ENCODE peak calls at places on chromosomes 11 and 22, in seven cellular contexts. One of them, this sample, is unnamed.

GRCh38 chr11:77547863-77548551 is 41.7 kb upstream of the AQP11 start:
- DNase-seq in H1: no peak
- DNase-seq in NCI-H510A: peak
- DNase-seq in stomach: no peak
- DNase-seq in IMR-90: peak
- DNase-seq in progenitor cell of endocrine pancreas: no peak
- DNase-seq in HCEC 1CT: peak
- DNase-seq in this sample: peak

GRCh38 chr11:2649848-2650247 is 49.9 kb downstream of the KCNQ1OT1 start:
- DNase-seq in IMR-90: no peak
- DNase-seq in NCI-H510A: no peak
- DNase-seq in H1: no peak
- DNase-seq in HCEC 1CT: no peak
- DNase-seq in progenitor cell of endocrine pancreas: no peak
- DNase-seq in stomach: no peak
- DNase-seq in this sample: no peak

GRCh38 chr11:70159612-70160570 is 43.2 kb upstream of the FADD start:
- DNase-seq in NCI-H510A: no peak
- DNase-seq in stomach: peak
- DNase-seq in IMR-90: peak
- DNase-seq in H1: no peak
- DNase-seq in progenitor cell of endocrine pancreas: no peak
- DNase-seq in HCEC 1CT: no peak
- DNase-seq in this sample: no peak

GRCh38 chr11:33542921-33543320 is 157.7 kb downstream of the C11orf91 start:
- DNase-seq in progenitor cell of endocrine pancreas: peak
- DNase-seq in NCI-H510A: no peak
- DNase-seq in H1: peak
- DNase-seq in HCEC 1CT: peak
- DNase-seq in stomach: peak
- DNase-seq in IMR-90: peak
- DNase-seq in this sample: no peak

GRCh38 chr11:94396282-94396681 is 4.9 kb downstream of the GPR83 start:
- DNase-seq in stomach: no peak
- DNase-seq in NCI-H510A: no peak
- DNase-seq in HCEC 1CT: no peak
- DNase-seq in progenitor cell of endocrine pancreas: no peak
- DNase-seq in H1: no peak
- DNase-seq in IMR-90: no peak
- DNase-seq in this sample: no peak

GRCh38 chr11:92423635-92424034 is 199.0 kb downstream of the FAT3 start:
- DNase-seq in stomach: no peak
- DNase-seq in H1: no peak
- DNase-seq in IMR-90: no peak
- DNase-seq in NCI-H510A: no peak
- DNase-seq in progenitor cell of endocrine pancreas: no peak
- DNase-seq in HCEC 1CT: no peak
- DNase-seq in this sample: no peak

GRCh38 chr22:40567626-40568328 is 68.7 kb downstream of the MRTFA start:
- DNase-seq in H1: no peak
- DNase-seq in IMR-90: no peak
- DNase-seq in NCI-H510A: no peak
- DNase-seq in progenitor cell of endocrine pancreas: no peak
- DNase-seq in HCEC 1CT: no peak
- DNase-seq in stomach: no peak
- DNase-seq in this sample: no peak

GRCh38 chr11:57504511-57504910 is 11.0 kb downstream of the SLC43A1 start:
- DNase-seq in H1: no peak
- DNase-seq in HCEC 1CT: no peak
- DNase-seq in stomach: no peak
- DNase-seq in IMR-90: no peak
- DNase-seq in NCI-H510A: no peak
- DNase-seq in progenitor cell of endocrine pancreas: no peak
- DNase-seq in this sample: no peak

GRCh38 chr11:65183201-65183891 is 1.6 kb downstream of the CAPN1 start:
- DNase-seq in H1: no peak
- DNase-seq in HCEC 1CT: no peak
- DNase-seq in stomach: no peak
- DNase-seq in IMR-90: no peak
- DNase-seq in progenitor cell of endocrine pancreas: no peak
- DNase-seq in NCI-H510A: no peak
- DNase-seq in this sample: no peak

GRCh38 chr11:20337526-20338154 is 25.9 kb upstream of the HTATIP2 start:
- DNase-seq in H1: peak
- DNase-seq in stomach: no peak
- DNase-seq in HCEC 1CT: peak
- DNase-seq in progenitor cell of endocrine pancreas: no peak
- DNase-seq in NCI-H510A: peak
- DNase-seq in IMR-90: peak
- DNase-seq in this sample: no peak

GRCh38 chr11:31903225-31904074 is 92.3 kb upstream of the PAX6 start:
- DNase-seq in IMR-90: no peak
- DNase-seq in progenitor cell of endocrine pancreas: no peak
- DNase-seq in HCEC 1CT: no peak
- DNase-seq in H1: no peak
- DNase-seq in stomach: no peak
- DNase-seq in NCI-H510A: no peak
- DNase-seq in this sample: no peak

GRCh38 chr11:69919659-69920499 is 100.7 kb upstream of the FGF3 start:
- DNase-seq in IMR-90: no peak
- DNase-seq in progenitor cell of endocrine pancreas: no peak
- DNase-seq in stomach: no peak
- DNase-seq in H1: peak
- DNase-seq in NCI-H510A: no peak
- DNase-seq in HCEC 1CT: no peak
- DNase-seq in this sample: no peak

GRCh38 chr11:118406599-118407166 is 5.3 kb downstream of the ATP5MG start:
- DNase-seq in stomach: no peak
- DNase-seq in progenitor cell of endocrine pancreas: no peak
- DNase-seq in HCEC 1CT: no peak
- DNase-seq in IMR-90: peak
- DNase-seq in NCI-H510A: no peak
- DNase-seq in H1: no peak
- DNase-seq in this sample: no peak

GRCh38 chr11:128901655-128902514 is 10.7 kb downstream of the KCNJ5 start:
- DNase-seq in stomach: no peak
- DNase-seq in NCI-H510A: no peak
- DNase-seq in H1: peak
- DNase-seq in progenitor cell of endocrine pancreas: no peak
- DNase-seq in HCEC 1CT: no peak
- DNase-seq in IMR-90: no peak
- DNase-seq in this sample: no peak

GRCh38 chr11:2264366-2265011 is 5.9 kb downstream of the ASCL2 start:
- DNase-seq in NCI-H510A: no peak
- DNase-seq in H1: no peak
- DNase-seq in progenitor cell of endocrine pancreas: no peak
- DNase-seq in HCEC 1CT: no peak
- DNase-seq in stomach: no peak
- DNase-seq in IMR-90: no peak
- DNase-seq in this sample: no peak

GRCh38 chr22:27107824-27108223 is 450.4 kb downstream of the MIAT start:
- DNase-seq in progenitor cell of endocrine pancreas: no peak
- DNase-seq in NCI-H510A: peak
- DNase-seq in HCEC 1CT: peak
- DNase-seq in IMR-90: peak
- DNase-seq in H1: no peak
- DNase-seq in stomach: peak
- DNase-seq in this sample: no peak

GRCh38 chr22:42635531-42635930 is 4.9 kb downstream of the ATP5MGL start:
- DNase-seq in NCI-H510A: no peak
- DNase-seq in stomach: peak
- DNase-seq in H1: no peak
- DNase-seq in progenitor cell of endocrine pancreas: no peak
- DNase-seq in HCEC 1CT: peak
- DNase-seq in IMR-90: peak
- DNase-seq in this sample: no peak

GRCh38 chr22:47199261-47199948 is 437.0 kb downstream of the TBC1D22A start:
- DNase-seq in HCEC 1CT: no peak
- DNase-seq in IMR-90: no peak
- DNase-seq in progenitor cell of endocrine pancreas: no peak
- DNase-seq in H1: peak
- DNase-seq in NCI-H510A: no peak
- DNase-seq in stomach: peak
- DNase-seq in this sample: no peak

GRCh38 chr11:110134120-110134519 is 40.9 kb downstream of the ZC3H12C start:
- DNase-seq in HCEC 1CT: no peak
- DNase-seq in H1: no peak
- DNase-seq in IMR-90: no peak
- DNase-seq in NCI-H510A: no peak
- DNase-seq in stomach: no peak
- DNase-seq in progenitor cell of endocrine pancreas: no peak
- DNase-seq in this sample: no peak

GRCh38 chr11:121253951-121254350 is 38.6 kb upstream of the SC5D start:
- DNase-seq in IMR-90: no peak
- DNase-seq in H1: no peak
- DNase-seq in NCI-H510A: no peak
- DNase-seq in HCEC 1CT: no peak
- DNase-seq in progenitor cell of endocrine pancreas: no peak
- DNase-seq in stomach: no peak
- DNase-seq in this sample: no peak

GRCh38 chr11:47889714-47890441 is 41.7 kb upstream of the NUP160 start:
- DNase-seq in progenitor cell of endocrine pancreas: no peak
- DNase-seq in HCEC 1CT: no peak
- DNase-seq in NCI-H510A: no peak
- DNase-seq in stomach: no peak
- DNase-seq in IMR-90: no peak
- DNase-seq in H1: no peak
- DNase-seq in this sample: no peak

GRCh38 chr22:38505595-38506117 is 455 bp downstream of the DDX17 start:
- DNase-seq in IMR-90: peak
- DNase-seq in H1: no peak
- DNase-seq in progenitor cell of endocrine pancreas: peak
- DNase-seq in HCEC 1CT: peak
- DNase-seq in stomach: peak
- DNase-seq in NCI-H510A: peak
- DNase-seq in this sample: no peak

GRCh38 chr22:23357028-23357427 is 176.7 kb downstream of the BCR start:
- DNase-seq in NCI-H510A: no peak
- DNase-seq in stomach: no peak
- DNase-seq in H1: no peak
- DNase-seq in progenitor cell of endocrine pancreas: no peak
- DNase-seq in HCEC 1CT: no peak
- DNase-seq in IMR-90: no peak
- DNase-seq in this sample: no peak

GRCh38 chr11:9462172-9462799 is 1.5 kb downstream of the ZNF143 start:
- DNase-seq in stomach: no peak
- DNase-seq in H1: no peak
- DNase-seq in HCEC 1CT: peak
- DNase-seq in progenitor cell of endocrine pancreas: no peak
- DNase-seq in IMR-90: peak
- DNase-seq in NCI-H510A: no peak
- DNase-seq in this sample: no peak

GRCh38 chr11:134630896-134631295 is 218.9 kb upstream of the B3GAT1 start:
- DNase-seq in NCI-H510A: no peak
- DNase-seq in H1: no peak
- DNase-seq in HCEC 1CT: no peak
- DNase-seq in IMR-90: no peak
- DNase-seq in progenitor cell of endocrine pancreas: no peak
- DNase-seq in stomach: no peak
- DNase-seq in this sample: no peak

GRCh38 chr11:44829838-44830237 is 103.1 kb downstream of the TSPAN18 start:
- DNase-seq in HCEC 1CT: no peak
- DNase-seq in NCI-H510A: no peak
- DNase-seq in progenitor cell of endocrine pancreas: no peak
- DNase-seq in H1: no peak
- DNase-seq in stomach: no peak
- DNase-seq in IMR-90: no peak
- DNase-seq in this sample: no peak

GRCh38 chr11:16789061-16789415 is 50.6 kb downstream of the C11orf58 start:
- DNase-seq in HCEC 1CT: no peak
- DNase-seq in IMR-90: no peak
- DNase-seq in progenitor cell of endocrine pancreas: no peak
- DNase-seq in stomach: no peak
- DNase-seq in NCI-H510A: no peak
- DNase-seq in H1: no peak
- DNase-seq in this sample: no peak

GRCh38 chr11:119671561-119672015 is 57.4 kb downstream of the NECTIN1 start:
- DNase-seq in progenitor cell of endocrine pancreas: no peak
- DNase-seq in HCEC 1CT: peak
- DNase-seq in stomach: no peak
- DNase-seq in NCI-H510A: no peak
- DNase-seq in IMR-90: peak
- DNase-seq in H1: no peak
- DNase-seq in this sample: no peak

GRCh38 chr11:134367781-134368180 is 36.0 kb downstream of the GLB1L2 start:
- DNase-seq in H1: no peak
- DNase-seq in HCEC 1CT: no peak
- DNase-seq in IMR-90: no peak
- DNase-seq in stomach: no peak
- DNase-seq in NCI-H510A: peak
- DNase-seq in progenitor cell of endocrine pancreas: no peak
- DNase-seq in this sample: no peak

This sample was measured in GM12864.